ENCODE peak calls at places on chromosomes 11 and 22, in six cellular contexts. E is AG08396, O is NCI-H2171, G is hypothalamus, K is EH, Y is dorsolateral prefrontal cortex. L is an unnamed sample.

GRCh38 chr11:84564180-84564866 is 1062.8 kb downstream of the DLG2 start:
- DNase-seq in G (no peak), O (no peak), Y (no peak), E (peak; percentile 34), K (peak; percentile 41), L (peak; percentile 68)

GRCh38 chr11:119051440-119052162 is 5.4 kb downstream of the HYOU1 start:
- DNase-seq in Y (no peak), K (no peak), G (no peak), O (no peak), E (no peak), L (no peak)

GRCh38 chr11:61062181-61062955 is 39.9 kb upstream of the CD5 start:
- DNase-seq in E (no peak), G (no peak), O (no peak), Y (no peak), K (no peak), L (no peak)

GRCh38 chr11:129442171-129442570 is 66.5 kb downstream of the BARX2 start:
- DNase-seq in O (no peak), Y (no peak), G (no peak), E (no peak), K (no peak), L (no peak)

GRCh38 chr22:41449321-41449720 is 2.7 kb upstream of the TOB2 start:
- DNase-seq in E (no peak), O (no peak), Y (no peak), G (no peak), K (no peak), L (no peak)

GRCh38 chr11:40713083-40713482 is 746.4 kb downstream of the LRRC4C start:
- DNase-seq in K (no peak), O (no peak), E (no peak), Y (no peak), G (no peak), L (no peak)

GRCh38 chr11:110093407-110094297 is 460 bp downstream of the ZC3H12C start:
- DNase-seq in K (peak; percentile 63), G (peak; percentile 54), O (peak; percentile 47), E (peak; percentile 50), Y (peak; percentile 59), L (peak; percentile 72)

GRCh38 chr11:12287009-12287373 is 90.4 kb upstream of the PARVA start:
- DNase-seq in O (no peak), K (peak; percentile 99), E (peak; percentile 82), G (no peak), Y (no peak), L (peak; percentile 96)

GRCh38 chr11:114058026-114058706 is 1.3 kb upstream of the ZBTB16 start:
- DNase-seq in E (no peak), K (no peak), G (no peak), Y (no peak), O (no peak), L (peak; percentile 73)

GRCh38 chr11:133951484-133952198 is 5.1 kb downstream of the IGSF9B start:
- DNase-seq in G (no peak), Y (no peak), K (peak; percentile 42), E (peak; percentile 83), O (peak; percentile 33), L (no peak)

GRCh38 chr11:119509969-119510401 is 87.0 kb upstream of the THY1 start:
- DNase-seq in O (peak; percentile 40), E (peak; percentile 81), Y (no peak), G (no peak), K (peak; percentile 85), L (peak; percentile 83)

GRCh38 chr11:25065711-25066110 is 568.9 kb downstream of the LUZP2 start:
- DNase-seq in Y (no peak), O (no peak), E (peak; percentile 5), G (no peak), K (no peak), L (peak; percentile 16)

GRCh38 chr11:86577663-86578636 is 94.5 kb downstream of the ME3 start:
- DNase-seq in K (peak; percentile 92), G (no peak), Y (no peak), E (peak; percentile 66), O (no peak), L (peak; percentile 95)

GRCh38 chr22:25494774-25495173 is 69.7 kb upstream of the GRK3 start:
- DNase-seq in G (no peak), Y (no peak), K (no peak), E (no peak), O (no peak), L (no peak)

GRCh38 chr22:17063372-17064106 is 21.3 kb upstream of the IL17RA start:
- DNase-seq in K (peak; percentile 3), E (no peak), Y (no peak), O (no peak), G (no peak), L (peak; percentile 82)

GRCh38 chr11:70650075-70650909 is 252.0 kb downstream of the CTTN start:
- DNase-seq in G (peak; percentile 46), Y (no peak), O (no peak), K (peak; percentile 58), E (peak; percentile 91), L (peak; percentile 68)

GRCh38 chr22:44906999-44907644 is 102.7 kb downstream of the PHF21B start:
- DNase-seq in Y (no peak), E (no peak), K (no peak), G (no peak), O (no peak), L (no peak)

L was measured in fibroblast of pulmonary artery.